ENCODE peak calls at places on chromosomes 13 and 19, in five cellular contexts. N is GM12878, M is K562, K is HepG2, D is H1. V is an unnamed sample.
A peak's percentile ranks its signal among the peaks of the same experiment; 100 is the strongest.

GRCh38 chr19:35055715-35056179 is 14.2 kb downstream of the HPN start:
- DNase-seq in M (no peak), K (no peak), D (peak; percentile 75), N (no peak), V (no peak)

GRCh38 chr13:75418997-75419396 is 63.0 kb downstream of the TBC1D4 start:
- DNase-seq in D (no peak), K (no peak), N (no peak), M (no peak), V (peak; percentile 43)

GRCh38 chr13:46858776-46859175 is 38.1 kb downstream of the HTR2A start:
- DNase-seq in M (no peak), D (no peak), N (no peak), K (no peak), V (no peak)

GRCh38 chr19:44809856-44810554 is 1.1 kb downstream of the BCAM start:
- DNase-seq in M (no peak), N (no peak), K (no peak), D (no peak), V (no peak)

GRCh38 chr13:67119481-67119883 is 110.7 kb downstream of the PCDH9 start:
- DNase-seq in M (no peak), K (no peak), D (no peak), N (no peak), V (no peak)

GRCh38 chr13:95509521-95510315 is 42.8 kb upstream of the CLDN10 start:
- DNase-seq in K (no peak), M (no peak), D (no peak), N (no peak), V (peak; percentile 91)

GRCh38 chr19:10454267-10454666 is 33.9 kb downstream of the PDE4A start:
- DNase-seq in D (peak; percentile 85), N (no peak), M (peak; percentile 53), K (no peak), V (no peak)

GRCh38 chr19:38252935-38253691 is 3.1 kb downstream of the PPP1R14A start:
- DNase-seq in M (no peak), K (no peak), D (no peak), N (no peak), V (no peak)

GRCh38 chr19:6047256-6047655 is 63.0 kb downstream of the RFX2 start:
- DNase-seq in N (no peak), K (no peak), D (no peak), M (no peak), V (no peak)

GRCh38 chr13:81171065-81171647 is 830.2 kb upstream of the SPRY2 start:
- DNase-seq in D (no peak), M (peak; percentile 6), K (peak; percentile 5), N (no peak), V (no peak)

GRCh38 chr19:5484398-5485285 is 29.4 kb downstream of the ZNRF4 start:
- DNase-seq in D (no peak), M (no peak), K (peak; percentile 70), N (no peak), V (no peak)

GRCh38 chr13:38093425-38093824 is 223.9 kb upstream of the TRPC4 start:
- DNase-seq in K (no peak), M (no peak), N (no peak), D (no peak), V (no peak)

GRCh38 chr19:40982594-40983101 is 8.4 kb upstream of the CYP2B6 start:
- DNase-seq in N (no peak), K (no peak), M (no peak), D (peak; percentile 52), V (no peak)

GRCh38 chr13:27043013-27043412 is 128.6 kb downstream of the USP12 start:
- DNase-seq in N (no peak), D (peak; percentile 19), M (no peak), K (peak; percentile 24), V (no peak)

GRCh38 chr19:41869374-41869955 is 7.6 kb upstream of the CD79A start:
- DNase-seq in N (no peak), D (no peak), K (no peak), M (no peak), V (no peak)

GRCh38 chr13:41931337-41931736 is 29.6 kb downstream of the VWA8 start:
- DNase-seq in M (no peak), N (no peak), D (no peak), K (no peak), V (no peak)

GRCh38 chr13:48403151-48403631 is 9.7 kb downstream of the LPAR6 start:
- DNase-seq in N (peak; percentile 40), D (no peak), K (no peak), M (no peak), V (no peak)

GRCh38 chr19:28472843-28473242 is 740.1 kb downstream of the UQCRFS1 start:
- DNase-seq in N (no peak), D (no peak), K (no peak), M (no peak), V (no peak)

GRCh38 chr13:113855012-113855921 is 8.6 kb downstream of the GAS6 start:
- DNase-seq in M (no peak), D (peak; percentile 40), N (no peak), K (no peak), V (no peak)

GRCh38 chr13:40776681-40777165 is 5.7 kb upstream of the MRPS31 start:
- DNase-seq in D (no peak), K (no peak), N (no peak), M (peak; percentile 14), V (peak; percentile 89)

GRCh38 chr13:61706899-61707298 is 291.2 kb upstream of the PCDH20 start:
- DNase-seq in N (no peak), M (no peak), K (no peak), D (no peak), V (no peak)

GRCh38 chr19:16185925-16186234 is 670 bp downstream of the FAM32A start:
- DNase-seq in D (no peak), K (peak; percentile 39), N (no peak), M (no peak), V (no peak)

GRCh38 chr13:77975358-77976042 is 56.9 kb upstream of the EDNRB start:
- DNase-seq in M (no peak), D (no peak), N (no peak), K (no peak), V (no peak)

GRCh38 chr19:39086401-39086800 is 2.2 kb downstream of the ACP7 start:
- DNase-seq in K (no peak), M (no peak), N (no peak), D (no peak), V (no peak)

GRCh38 chr19:42193706-42194105 is 23.8 kb downstream of the DEDD2 start:
- DNase-seq in N (no peak), K (no peak), M (no peak), D (no peak), V (no peak)

GRCh38 chr13:109426690-109426990 is 359.7 kb downstream of the IRS2 start:
- DNase-seq in K (no peak), N (no peak), D (no peak), M (no peak), V (no peak)

GRCh38 chr13:50911051-50911690 is 1.6 kb downstream of the RNASEH2B start:
- DNase-seq in M (peak; percentile 31), D (no peak), N (no peak), K (peak; percentile 58), V (peak; percentile 64)

GRCh38 chr13:71300602-71301001 is 566.4 kb downstream of the DACH1 start:
- DNase-seq in D (no peak), M (no peak), N (no peak), K (no peak), V (no peak)

GRCh38 chr13:51298812-51299211 is 40.7 kb upstream of the SERPINE3 start:
- DNase-seq in N (no peak), K (no peak), M (no peak), D (no peak), V (no peak)

GRCh38 chr19:4053423-4054324 is 13.0 kb downstream of the ZBTB7A start:
- DNase-seq in N (no peak), K (no peak), M (no peak), D (no peak), V (no peak)

GRCh38 chr13:97600438-97601080 is 166.6 kb downstream of the RAP2A start:
- DNase-seq in M (no peak), D (no peak), N (no peak), K (peak; percentile 4), V (no peak)

GRCh38 chr19:19520989-19521388 is 5.0 kb downstream of the NDUFA13 start:
- DNase-seq in D (no peak), K (no peak), M (no peak), N (no peak), V (no peak)

GRCh38 chr13:48749144-48749543 is 95.4 kb downstream of the CYSLTR2 start:
- DNase-seq in N (no peak), M (no peak), D (no peak), K (no peak), V (no peak)

GRCh38 chr13:80871481-80871880 is 530.6 kb upstream of the SPRY2 start:
- DNase-seq in K (no peak), D (no peak), M (no peak), N (no peak), V (no peak)

GRCh38 chr19:15532779-15533521 is 24.6 kb downstream of the CYP4F22 start:
- DNase-seq in K (no peak), M (no peak), N (peak; percentile 25), D (no peak), V (peak; percentile 57)

GRCh38 chr13:79973533-79973963 is 367.4 kb downstream of the SPRY2 start:
- DNase-seq in D (no peak), K (no peak), N (no peak), M (peak; percentile 8), V (no peak)

DNA sequence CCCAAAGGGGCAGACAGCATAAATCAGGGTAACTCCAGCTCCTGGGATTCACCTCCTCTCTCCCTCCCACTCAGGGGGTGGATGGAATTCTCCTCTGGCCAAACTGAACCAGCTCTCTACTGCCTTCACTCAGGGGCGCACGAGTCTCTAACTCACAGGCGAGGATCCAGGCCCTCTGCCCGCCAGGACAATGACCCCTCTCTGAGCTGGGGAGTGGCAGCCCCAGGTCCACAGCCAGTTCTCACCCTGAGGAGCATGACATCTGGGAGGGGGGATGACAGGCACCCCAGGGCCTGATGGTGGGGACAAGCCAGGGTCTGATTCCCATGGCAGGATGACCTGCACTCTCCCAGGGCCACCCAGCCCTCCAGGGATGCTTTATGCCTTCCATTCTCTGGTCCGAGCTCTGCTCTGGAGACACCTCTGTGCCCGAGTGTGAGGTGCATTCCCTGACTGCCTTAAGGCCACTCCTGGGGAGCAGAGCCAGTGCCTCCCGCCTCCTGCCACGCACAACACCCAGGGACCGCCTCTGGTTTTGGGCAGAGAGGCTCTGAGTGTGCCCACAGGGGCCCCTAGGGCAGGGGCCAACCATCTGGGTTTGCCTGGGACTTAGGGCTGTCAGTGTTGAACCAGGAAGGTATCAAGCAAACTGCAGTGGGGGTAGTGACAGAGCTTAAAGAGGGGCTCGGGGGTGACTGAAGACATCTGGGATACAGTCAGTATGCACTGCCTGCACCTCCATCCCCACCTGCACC is 66.2 kb downstream of the GNG7 start:
- DNase-seq in M (no peak), D (no peak), K (no peak), N (no peak), V (no peak)
- TF ChIP-seq POLR2AphosphoS5 in M (no peak), D (no peak), K (no peak), N (no peak), V (no peak)

GRCh38 chr13:45143346-45143751 is 23.0 kb downstream of the GTF2F2 start:
- DNase-seq in N (no peak), D (no peak), K (no peak), M (no peak), V (no peak)
- TF ChIP-seq GABPA in N (no peak), D (no peak), K (no peak), M (no peak), V (no peak)

GRCh38 chr13:106350208-106350607 is 185.3 kb downstream of the EFNB2 start:
- DNase-seq in M (no peak), N (no peak), D (no peak), K (no peak), V (no peak)
- TF ChIP-seq POLR2AphosphoS5 in M (no peak), N (no peak), D (no peak), K (no peak), V (no peak)

GRCh38 chr19:13055213-13056051 is 47.2 kb downstream of the LYL1 start:
- DNase-seq in D (peak; percentile 80), N (no peak), M (no peak), K (no peak), V (no peak)
- TF ChIP-seq GABPA in D (no peak), N (no peak), M (no peak), K (no peak), V (no peak)

V was measured in HL-60.